ENCODE peak calls at places on chromosomes 2 and 18, in four cellular contexts. Z, V, U and P are unnamed samples.

GRCh38 chr18:60506190-60506589 is 133.6 kb upstream of the MC4R start:
- DNase-seq in Z (no peak), V (no peak), U (no peak), P (no peak)

GRCh38 chr2:165003443-165004130 is 48.3 kb upstream of the SLC38A11 start:
- DNase-seq in Z (no peak), V (no peak), U (no peak), P (no peak)

GRCh38 chr2:10405441-10405840 is 42.7 kb downstream of the ODC1 start:
- DNase-seq in Z (peak; percentile 97), V (no peak), U (peak; percentile 92), P (peak; percentile 95)

GRCh38 chr2:162073776-162074578 is at the start of gene DPP4:
- DNase-seq in Z (no peak), V (peak; percentile 15), U (peak; percentile 5), P (no peak)

GRCh38 chr2:11026286-11026921 is 114.7 kb downstream of the KCNF1 start:
- DNase-seq in Z (no peak), V (no peak), U (no peak), P (no peak)

GRCh38 chr2:26612522-26613240 is 28.5 kb downstream of the CIB4 start:
- DNase-seq in Z (peak; percentile 79), V (no peak), U (no peak), P (no peak)

GRCh38 chr18:55685638-55686037 is 97.6 kb upstream of the TCF4 start:
- DNase-seq in Z (no peak), V (no peak), U (no peak), P (no peak)

GRCh38 chr2:38523728-38524437 is 78.8 kb downstream of the HNRNPLL start:
- DNase-seq in Z (no peak), V (no peak), U (no peak), P (no peak)

GRCh38 chr2:142841788-142842187 is 35.7 kb upstream of the KYNU start:
- DNase-seq in Z (no peak), V (no peak), U (no peak), P (no peak)

GRCh38 chr2:85427300-85427699 is 8.8 kb downstream of the SH2D6 start:
- DNase-seq in Z (no peak), V (no peak), U (no peak), P (no peak)